ENCODE peak calls at places on chromosomes 4 and X, in ten cellular contexts. One of them, this sample, is unnamed.

GRCh38 chrX:132184871-132185270 is 34.4 kb downstream of the RAP2C start:
- DNase-seq in cardiac muscle cell: no peak
- DNase-seq in AG04450: no peak
- DNase-seq in stomach: no peak
- DNase-seq in GM23338: no peak
- DNase-seq in Panc1: no peak
- DNase-seq in choroid plexus epithelial cell: no peak
- DNase-seq in cardiac fibroblast: no peak
- DNase-seq in CD8-positive, alpha-beta T cell: no peak
- DNase-seq in retinal pigment epithelial cell: no peak
- DNase-seq in this sample: no peak

GRCh38 chr4:141133146-141134006 is at the start of gene RNF150:
- DNase-seq in CD8-positive, alpha-beta T cell: no peak
- DNase-seq in stomach: peak
- DNase-seq in GM23338: peak
- DNase-seq in AG04450: peak
- DNase-seq in Panc1: peak
- DNase-seq in cardiac fibroblast: peak
- DNase-seq in choroid plexus epithelial cell: peak
- DNase-seq in cardiac muscle cell: peak
- DNase-seq in retinal pigment epithelial cell: peak
- DNase-seq in this sample: peak

GRCh38 chrX:24412637-24413363 is 52.3 kb upstream of the PDK3 start:
- DNase-seq in CD8-positive, alpha-beta T cell: no peak
- DNase-seq in cardiac fibroblast: no peak
- DNase-seq in AG04450: no peak
- DNase-seq in GM23338: no peak
- DNase-seq in choroid plexus epithelial cell: no peak
- DNase-seq in cardiac muscle cell: no peak
- DNase-seq in stomach: no peak
- DNase-seq in retinal pigment epithelial cell: no peak
- DNase-seq in Panc1: no peak
- DNase-seq in this sample: peak

GRCh38 chr4:79514637-79515320 is 106.8 kb upstream of the GK2 start:
- DNase-seq in Panc1: no peak
- DNase-seq in AG04450: no peak
- DNase-seq in stomach: no peak
- DNase-seq in retinal pigment epithelial cell: no peak
- DNase-seq in GM23338: no peak
- DNase-seq in CD8-positive, alpha-beta T cell: no peak
- DNase-seq in cardiac fibroblast: no peak
- DNase-seq in cardiac muscle cell: no peak
- DNase-seq in choroid plexus epithelial cell: no peak
- DNase-seq in this sample: no peak

GRCh38 chrX:56800307-56800706 is 71.3 kb downstream of the NBDY start:
- DNase-seq in choroid plexus epithelial cell: no peak
- DNase-seq in cardiac fibroblast: no peak
- DNase-seq in CD8-positive, alpha-beta T cell: no peak
- DNase-seq in GM23338: no peak
- DNase-seq in cardiac muscle cell: no peak
- DNase-seq in AG04450: no peak
- DNase-seq in stomach: no peak
- DNase-seq in retinal pigment epithelial cell: no peak
- DNase-seq in Panc1: no peak
- DNase-seq in this sample: no peak

GRCh38 chrX:115571712-115572111 is 10.7 kb downstream of the PLS3 start:
- DNase-seq in CD8-positive, alpha-beta T cell: no peak
- DNase-seq in cardiac fibroblast: peak
- DNase-seq in choroid plexus epithelial cell: no peak
- DNase-seq in AG04450: no peak
- DNase-seq in cardiac muscle cell: no peak
- DNase-seq in stomach: no peak
- DNase-seq in Panc1: no peak
- DNase-seq in retinal pigment epithelial cell: no peak
- DNase-seq in GM23338: no peak
- DNase-seq in this sample: no peak

GRCh38 chr4:749771-750666 is 44.4 kb downstream of the PCGF3 start:
- DNase-seq in choroid plexus epithelial cell: peak
- DNase-seq in stomach: no peak
- DNase-seq in GM23338: no peak
- DNase-seq in cardiac fibroblast: peak
- DNase-seq in cardiac muscle cell: no peak
- DNase-seq in retinal pigment epithelial cell: no peak
- DNase-seq in CD8-positive, alpha-beta T cell: no peak
- DNase-seq in AG04450: no peak
- DNase-seq in Panc1: no peak
- DNase-seq in this sample: no peak

GRCh38 chrX:81114757-81115156 is 87.0 kb downstream of the HMGN5 start:
- DNase-seq in stomach: no peak
- DNase-seq in GM23338: no peak
- DNase-seq in cardiac muscle cell: no peak
- DNase-seq in retinal pigment epithelial cell: no peak
- DNase-seq in cardiac fibroblast: no peak
- DNase-seq in AG04450: no peak
- DNase-seq in choroid plexus epithelial cell: no peak
- DNase-seq in Panc1: no peak
- DNase-seq in CD8-positive, alpha-beta T cell: no peak
- DNase-seq in this sample: no peak

GRCh38 chrX:150329888-150330287 is 33.2 kb upstream of the MAMLD1 start:
- DNase-seq in cardiac muscle cell: no peak
- DNase-seq in retinal pigment epithelial cell: no peak
- DNase-seq in GM23338: no peak
- DNase-seq in Panc1: no peak
- DNase-seq in choroid plexus epithelial cell: no peak
- DNase-seq in CD8-positive, alpha-beta T cell: no peak
- DNase-seq in stomach: no peak
- DNase-seq in cardiac fibroblast: no peak
- DNase-seq in AG04450: no peak
- DNase-seq in this sample: no peak

GRCh38 chrX:40651620-40652223 is 4.4 kb upstream of the CXorf38 start:
- DNase-seq in cardiac muscle cell: peak
- DNase-seq in choroid plexus epithelial cell: peak
- DNase-seq in Panc1: no peak
- DNase-seq in retinal pigment epithelial cell: peak
- DNase-seq in stomach: peak
- DNase-seq in CD8-positive, alpha-beta T cell: peak
- DNase-seq in AG04450: no peak
- DNase-seq in GM23338: peak
- DNase-seq in cardiac fibroblast: peak
- DNase-seq in this sample: peak

GRCh38 chr4:149896428-149896827 is 80.8 kb upstream of the IQCM start:
- DNase-seq in Panc1: no peak
- DNase-seq in CD8-positive, alpha-beta T cell: no peak
- DNase-seq in cardiac fibroblast: peak
- DNase-seq in retinal pigment epithelial cell: peak
- DNase-seq in AG04450: no peak
- DNase-seq in stomach: no peak
- DNase-seq in choroid plexus epithelial cell: peak
- DNase-seq in cardiac muscle cell: peak
- DNase-seq in GM23338: peak
- DNase-seq in this sample: no peak

GRCh38 chrX:140697618-140698017 is 11.9 kb upstream of the LINC00632 start:
- DNase-seq in GM23338: peak
- DNase-seq in CD8-positive, alpha-beta T cell: no peak
- DNase-seq in cardiac fibroblast: no peak
- DNase-seq in retinal pigment epithelial cell: no peak
- DNase-seq in AG04450: no peak
- DNase-seq in stomach: no peak
- DNase-seq in cardiac muscle cell: no peak
- DNase-seq in choroid plexus epithelial cell: no peak
- DNase-seq in Panc1: no peak
- DNase-seq in this sample: no peak

DNA sequence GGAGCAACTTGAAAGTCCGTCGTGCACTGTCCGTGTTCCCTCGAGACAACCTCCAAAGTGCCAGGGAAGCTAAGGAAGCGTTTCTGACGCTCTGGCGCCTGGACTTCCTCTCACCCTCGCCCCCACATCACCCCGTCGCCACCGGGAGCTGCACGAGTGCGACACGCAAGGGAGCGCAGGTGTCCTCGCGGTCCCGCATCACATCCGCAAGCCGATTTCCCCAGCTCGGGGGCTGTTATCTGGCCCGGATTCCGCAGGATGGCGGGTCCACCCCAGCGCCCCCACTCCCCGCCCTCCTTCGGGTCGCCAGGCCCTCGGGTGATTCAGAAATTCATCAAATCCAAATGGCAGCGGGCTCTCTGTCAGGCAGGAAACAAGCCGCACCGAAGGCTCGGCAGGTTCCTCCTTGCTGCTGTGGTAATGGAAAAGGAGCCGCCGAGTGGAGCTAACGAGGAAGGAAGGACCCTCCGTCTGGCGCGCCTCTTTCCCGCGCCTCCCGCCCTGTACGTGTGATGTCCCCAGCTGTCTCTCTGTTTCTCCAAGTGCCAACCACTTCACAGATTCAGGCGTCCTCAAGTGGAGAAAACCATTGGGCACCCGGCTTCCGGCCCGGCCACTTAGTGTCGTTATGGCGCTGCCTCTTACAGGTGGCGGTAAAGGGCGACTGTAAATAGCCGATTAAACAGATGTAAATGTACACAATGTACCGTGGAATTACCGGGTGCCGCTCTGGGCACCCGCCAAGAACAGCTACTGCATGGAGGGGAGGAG is 901 bp upstream of the SETD7 start:
- DNase-seq in stomach: peak
- DNase-seq in retinal pigment epithelial cell: no peak
- DNase-seq in choroid plexus epithelial cell: no peak
- DNase-seq in cardiac fibroblast: peak
- DNase-seq in AG04450: no peak
- DNase-seq in cardiac muscle cell: peak
- DNase-seq in Panc1: no peak
- DNase-seq in GM23338: peak
- DNase-seq in CD8-positive, alpha-beta T cell: peak
- DNase-seq in this sample: peak
- TF ChIP-seq CTCF in stomach: no peak
- TF ChIP-seq CTCF in retinal pigment epithelial cell: no peak
- TF ChIP-seq CTCF in choroid plexus epithelial cell: no peak
- TF ChIP-seq CTCF in cardiac fibroblast: no peak
- TF ChIP-seq CTCF in AG04450: no peak
- TF ChIP-seq CTCF in cardiac muscle cell: no peak
- TF ChIP-seq CTCF in Panc1: peak
- TF ChIP-seq CTCF in GM23338: no peak
- TF ChIP-seq CTCF in CD8-positive, alpha-beta T cell: no peak
- TF ChIP-seq CTCF in this sample: no peak

DNA sequence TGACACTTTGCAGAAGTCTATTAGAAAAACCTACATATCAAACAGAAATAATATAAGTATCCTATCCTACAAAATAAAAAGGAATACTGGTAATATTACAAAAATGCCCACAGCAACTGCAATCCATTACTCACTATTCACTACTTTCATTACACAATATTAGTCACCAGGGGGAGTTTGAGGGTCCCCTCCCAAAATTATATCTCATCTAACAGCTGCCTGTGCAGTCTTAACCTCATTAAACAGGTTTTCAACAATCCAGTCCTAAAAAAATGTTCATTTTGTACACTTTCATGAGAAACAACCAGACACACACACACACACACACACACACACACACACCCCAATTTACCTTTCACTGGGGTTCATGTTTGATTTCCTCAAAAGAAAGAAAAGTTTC is 2.9 kb downstream of the CLOCK start:
- DNase-seq in cardiac muscle cell: no peak
- DNase-seq in AG04450: no peak
- DNase-seq in stomach: no peak
- DNase-seq in retinal pigment epithelial cell: no peak
- DNase-seq in Panc1: no peak
- DNase-seq in choroid plexus epithelial cell: no peak
- DNase-seq in CD8-positive, alpha-beta T cell: no peak
- DNase-seq in cardiac fibroblast: peak
- DNase-seq in GM23338: no peak
- DNase-seq in this sample: no peak
- H3K4me3 ChIP-seq in cardiac muscle cell: no peak
- H3K4me3 ChIP-seq in AG04450: no peak
- H3K4me3 ChIP-seq in stomach: no peak
- H3K4me3 ChIP-seq in retinal pigment epithelial cell: no peak
- H3K4me3 ChIP-seq in Panc1: no peak
- H3K4me3 ChIP-seq in choroid plexus epithelial cell: no peak
- H3K4me3 ChIP-seq in CD8-positive, alpha-beta T cell: no peak
- H3K4me3 ChIP-seq in cardiac fibroblast: no peak
- H3K4me3 ChIP-seq in GM23338: no peak
- H3K4me3 ChIP-seq in this sample: no peak

DNA sequence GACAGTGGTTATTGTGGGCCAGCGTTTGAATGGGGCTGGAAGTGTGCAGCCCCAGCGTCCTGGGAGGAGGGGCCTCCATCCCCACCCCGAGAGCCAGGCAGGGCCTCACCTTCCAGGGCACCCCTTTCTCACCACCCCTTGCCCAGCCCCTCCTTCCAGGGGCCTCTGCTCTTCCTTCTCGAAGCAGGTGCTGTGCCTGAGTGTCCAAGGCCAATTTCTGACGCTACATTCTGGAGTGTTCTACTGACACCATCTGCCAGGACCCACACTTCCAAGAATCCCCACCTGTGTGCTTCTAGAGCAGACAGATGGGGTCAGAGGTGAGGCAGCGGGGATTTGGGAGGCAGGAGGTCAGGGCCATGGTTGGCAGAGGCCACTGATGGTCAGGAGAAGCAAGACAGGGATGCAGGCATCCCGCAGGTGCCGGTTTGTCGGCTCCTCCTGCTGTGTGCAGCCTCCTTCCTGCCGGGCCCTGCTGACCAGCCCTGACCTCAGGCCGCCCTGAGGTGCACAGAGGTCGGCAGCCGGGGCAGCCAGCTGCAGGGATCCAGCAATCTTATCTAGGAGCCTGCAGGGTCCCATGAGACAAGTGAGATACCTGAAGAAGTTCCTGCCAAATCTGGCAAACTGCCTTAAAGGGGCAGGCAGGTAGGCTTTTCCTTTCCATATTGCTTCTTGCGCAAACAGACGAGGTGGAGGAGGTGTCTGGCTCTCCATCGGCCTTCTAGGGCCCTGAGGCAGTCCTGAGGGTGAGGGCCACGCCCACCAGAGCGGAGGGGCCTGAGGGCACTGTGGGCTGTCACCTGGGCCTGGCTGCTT is 18.8 kb downstream of the MSANTD1 start:
- DNase-seq in cardiac muscle cell: no peak
- DNase-seq in cardiac fibroblast: no peak
- DNase-seq in GM23338: no peak
- DNase-seq in retinal pigment epithelial cell: no peak
- DNase-seq in stomach: peak
- DNase-seq in Panc1: no peak
- DNase-seq in CD8-positive, alpha-beta T cell: no peak
- DNase-seq in choroid plexus epithelial cell: no peak
- DNase-seq in AG04450: no peak
- DNase-seq in this sample: no peak
- TF ChIP-seq CTCF in cardiac muscle cell: no peak
- TF ChIP-seq CTCF in cardiac fibroblast: no peak
- TF ChIP-seq CTCF in GM23338: no peak
- TF ChIP-seq CTCF in retinal pigment epithelial cell: no peak
- TF ChIP-seq CTCF in stomach: no peak
- TF ChIP-seq CTCF in Panc1: no peak
- TF ChIP-seq CTCF in CD8-positive, alpha-beta T cell: no peak
- TF ChIP-seq CTCF in choroid plexus epithelial cell: no peak
- TF ChIP-seq CTCF in AG04450: no peak
- TF ChIP-seq CTCF in this sample: no peak

DNA sequence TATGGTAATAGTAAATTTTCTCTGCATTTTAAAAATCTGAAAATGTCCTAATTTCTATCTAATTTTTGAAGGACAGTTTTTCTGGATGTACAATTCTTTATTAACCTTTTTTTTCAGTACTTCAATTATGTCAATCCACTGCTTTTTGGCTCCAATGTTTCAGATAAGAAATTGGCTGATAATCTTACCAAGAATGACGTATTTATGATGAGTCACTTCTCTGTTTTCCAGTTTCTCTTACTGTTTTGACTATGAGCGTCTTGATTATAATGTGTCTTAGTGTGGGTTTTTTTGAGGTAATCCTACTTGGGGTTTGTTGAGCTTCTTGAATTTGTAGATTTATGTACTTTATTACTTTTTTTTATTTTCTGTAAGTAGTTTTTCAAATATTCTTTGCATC is 47.2 kb downstream of the UGT2B11 start:
- DNase-seq in GM23338: no peak
- DNase-seq in AG04450: no peak
- DNase-seq in Panc1: no peak
- DNase-seq in retinal pigment epithelial cell: no peak
- DNase-seq in cardiac muscle cell: no peak
- DNase-seq in choroid plexus epithelial cell: no peak
- DNase-seq in CD8-positive, alpha-beta T cell: no peak
- DNase-seq in stomach: no peak
- DNase-seq in cardiac fibroblast: peak
- DNase-seq in this sample: no peak
- H3K4me3 ChIP-seq in GM23338: no peak
- H3K4me3 ChIP-seq in AG04450: no peak
- H3K4me3 ChIP-seq in Panc1: no peak
- H3K4me3 ChIP-seq in retinal pigment epithelial cell: no peak
- H3K4me3 ChIP-seq in cardiac muscle cell: no peak
- H3K4me3 ChIP-seq in choroid plexus epithelial cell: no peak
- H3K4me3 ChIP-seq in CD8-positive, alpha-beta T cell: no peak
- H3K4me3 ChIP-seq in stomach: no peak
- H3K4me3 ChIP-seq in cardiac fibroblast: no peak
- H3K4me3 ChIP-seq in this sample: no peak